ENCODE peak calls at places on chromosomes 6 and 20, in ten cellular contexts. Q is breast epithelium, V is HCT116, O is left lung, D is cardiac muscle cell, T is foreskin fibroblast, P is aorta, N is H1, F is MM.1S, L is fibroblast of mammary gland. G is an unnamed sample.

GRCh38 chr20:56215115-56215514 is 33.4 kb upstream of the MC3R start:
- DNase-seq in P (no peak), F (no peak), V (no peak), T (no peak), D (no peak), L (no peak), N (no peak), Q (no peak), O (no peak), G (no peak)

GRCh38 chr6:30263734-30264133 is 50.5 kb upstream of the TRIM26 start:
- DNase-seq in Q (no peak), V (no peak), F (no peak), T (peak), D (no peak), L (peak), P (no peak), N (no peak), O (no peak), G (no peak)

GRCh38 chr6:149593443-149593842 is 27.3 kb downstream of the GINM1 start:
- DNase-seq in T (no peak), D (no peak), N (no peak), P (no peak), Q (no peak), F (no peak), V (no peak), O (no peak), L (no peak), G (no peak)

GRCh38 chr20:35091808-35092523 is 641 bp downstream of the TRPC4AP start:
- DNase-seq in O (no peak), D (peak), T (peak), Q (peak), F (peak), L (peak), N (no peak), P (no peak), V (no peak), G (no peak)

GRCh38 chr20:37439223-37439933 is 81.7 kb upstream of the NNAT start:
- DNase-seq in T (no peak), L (no peak), O (no peak), P (no peak), N (no peak), D (no peak), V (no peak), Q (no peak), F (no peak), G (no peak)

GRCh38 chr20:58081842-58082241 is 146.6 kb downstream of the ANKRD60 start:
- DNase-seq in P (no peak), N (no peak), F (no peak), Q (no peak), O (no peak), T (peak), L (peak), D (no peak), V (no peak), G (no peak)

GRCh38 chr20:57167292-57167655 is 99.2 kb downstream of the BMP7 start:
- DNase-seq in T (no peak), O (no peak), N (no peak), L (no peak), D (no peak), V (no peak), P (no peak), Q (no peak), F (no peak), G (no peak)

GRCh38 chr6:128899651-128900050 is 16.7 kb downstream of the LAMA2 start:
- DNase-seq in F (no peak), P (no peak), O (no peak), T (peak), N (no peak), L (peak), Q (no peak), D (no peak), V (no peak), G (no peak)

GRCh38 chr6:27551607-27552006 is 78.7 kb upstream of the ZNF184 start:
- DNase-seq in Q (no peak), D (no peak), O (no peak), V (no peak), P (no peak), F (no peak), L (no peak), T (no peak), N (no peak), G (no peak)
- H3K4me3 ChIP-seq in Q (no peak), D (no peak), O (no peak), V (no peak), P (no peak), F (no peak), L (no peak), T (no peak), N (no peak), G (no peak)

DNA sequence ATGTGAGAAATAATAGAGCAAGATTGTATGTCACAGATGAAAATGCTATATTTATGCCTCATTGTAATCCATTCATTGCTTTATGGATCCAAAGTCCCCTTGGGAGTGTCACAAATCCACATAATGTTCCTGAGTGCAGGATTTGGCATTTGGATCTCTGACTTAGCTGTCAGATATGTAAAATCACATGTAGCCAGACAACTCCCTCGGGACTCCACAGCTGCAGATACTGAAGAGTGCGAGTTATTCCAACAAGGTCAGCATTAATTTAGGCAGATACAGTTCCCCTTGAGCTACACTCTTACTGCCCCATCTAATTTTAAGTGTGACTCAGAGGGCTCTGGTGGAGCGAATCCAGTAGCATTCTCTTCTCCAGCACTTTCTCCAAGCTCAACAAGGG is 433.2 kb downstream of the CD83 start:
- DNase-seq in L (peak), T (peak), N (no peak), Q (no peak), D (no peak), F (no peak), P (no peak), V (no peak), O (no peak), G (no peak)
- H3K4me3 ChIP-seq in L (no peak), T (no peak), N (no peak), Q (no peak), D (no peak), F (no peak), P (no peak), V (no peak), O (no peak), G (no peak)

GRCh38 chr20:47356526-47357295 is at the start of gene ZMYND8:
- DNase-seq in O (peak), P (peak), T (peak), Q (peak), V (peak), D (peak), N (peak), L (peak), F (peak), G (peak)

GRCh38 chr20:47355489-47356219 is 845 bp downstream of the ZMYND8 start:
- DNase-seq in V (no peak), F (peak), L (no peak), T (peak), N (no peak), D (no peak), Q (no peak), P (no peak), O (no peak), G (no peak)

GRCh38 chr20:47354710-47355488 is 1.6 kb downstream of the ZMYND8 start:
- DNase-seq in Q (no peak), P (no peak), V (no peak), L (peak), D (no peak), O (no peak), T (peak), N (no peak), F (no peak), G (no peak)

GRCh38 chr20:47357296-47358051 is 975 bp upstream of the ZMYND8 start:
- DNase-seq in L (peak), P (peak), V (peak), O (peak), T (peak), D (peak), F (peak), Q (peak), N (no peak), G (no peak)

GRCh38 chr20:47356220-47356525 is 326 bp downstream of the ZMYND8 start:
- DNase-seq in O (no peak), T (no peak), N (no peak), Q (no peak), F (no peak), L (no peak), V (no peak), D (no peak), P (no peak), G (no peak)
- H3K4me3 ChIP-seq in O (peak), T (peak), N (no peak), Q (peak), F (peak), L (peak), V (peak), D (peak), P (no peak), G (peak)

GRCh38 chr20:40810336-40810735 is 121.3 kb upstream of the MAFB start:
- DNase-seq in T (peak), D (no peak), V (no peak), N (no peak), O (no peak), P (no peak), Q (no peak), F (no peak), L (no peak), G (no peak)
- H3K4me3 ChIP-seq in T (no peak), D (no peak), V (no peak), N (no peak), O (no peak), P (no peak), Q (no peak), F (no peak), L (no peak), G (no peak)

GRCh38 chr6:134178230-134179044 is 126.0 kb upstream of the SLC2A12 start:
- DNase-seq in Q (peak), L (peak), N (peak), D (peak), P (peak), O (peak), T (peak), V (peak), F (peak), G (peak)
- H3K4me3 ChIP-seq in Q (peak), L (peak), N (peak), D (peak), P (no peak), O (peak), T (peak), V (peak), F (peak), G (peak)

GRCh38 chr20:16953858-16954257 is 205.7 kb downstream of the OTOR start:
- DNase-seq in V (no peak), D (no peak), T (no peak), O (no peak), F (no peak), Q (no peak), P (no peak), N (no peak), L (no peak), G (no peak)
- H3K4me3 ChIP-seq in V (no peak), D (no peak), T (no peak), O (no peak), F (no peak), Q (no peak), P (no peak), N (no peak), L (no peak), G (no peak)

GRCh38 chr6:159677226-159677901 is 15.7 kb downstream of the SOD2 start:
- DNase-seq in Q (no peak), T (no peak), O (no peak), L (no peak), P (no peak), D (no peak), N (no peak), V (no peak), F (no peak), G (no peak)
- H3K4me3 ChIP-seq in Q (no peak), T (no peak), O (no peak), L (no peak), P (no peak), D (no peak), N (no peak), V (no peak), F (no peak), G (no peak)

GRCh38 chr6:37459981-37460800 is 27.2 kb downstream of the CMTR1 start:
- DNase-seq in T (no peak), V (no peak), L (no peak), N (no peak), F (no peak), Q (no peak), O (no peak), D (peak), P (no peak), G (peak)

GRCh38 chr6:37456816-37457560 is 24.0 kb downstream of the CMTR1 start:
- DNase-seq in D (no peak), P (peak), V (no peak), N (no peak), O (no peak), L (peak), F (no peak), Q (no peak), T (peak), G (no peak)

GRCh38 chr6:37456126-37456525 is 23.1 kb downstream of the CMTR1 start:
- DNase-seq in L (peak), D (no peak), O (no peak), N (no peak), T (peak), Q (no peak), V (no peak), P (no peak), F (no peak), G (no peak)

GRCh38 chr6:37460805-37461204 is 27.8 kb downstream of the CMTR1 start:
- DNase-seq in F (no peak), V (no peak), O (no peak), Q (no peak), N (no peak), D (no peak), T (no peak), L (no peak), P (no peak), G (no peak)
- H3K4me3 ChIP-seq in F (no peak), V (no peak), O (no peak), Q (no peak), N (no peak), D (no peak), T (no peak), L (no peak), P (no peak), G (no peak)

G was measured in Jurkat, Clone E6-1.